ENCODE peak calls at places on chromosomes 1 and 21, in four cellular contexts. B is prostate gland, A is NCI-H1436, T is transverse colon. P is an unnamed sample.

GRCh38 chr1:54926955-54927354 is 40.0 kb upstream of the DHCR24 start:
- DNase-seq in B (no peak), A (no peak), T (no peak), P (no peak)

GRCh38 chr1:19532519-19532918 is 47.2 kb upstream of the CAPZB start:
- DNase-seq in B (no peak), A (no peak), T (no peak), P (no peak)

GRCh38 chr1:145689922-145690321 is 17.2 kb downstream of the PDZK1 start:
- DNase-seq in B (no peak), A (no peak), T (no peak), P (no peak)

GRCh38 chr21:45975017-45975595 is 6.5 kb upstream of the COL6A1 start:
- DNase-seq in B (no peak), A (no peak), T (peak), P (peak)

GRCh38 chr1:89607156-89607555 is 25.8 kb upstream of the LRRC8C start:
- DNase-seq in B (no peak), A (no peak), T (no peak), P (no peak)

GRCh38 chr1:10889628-10890353 is 93.3 kb upstream of the CASZ1 start:
- DNase-seq in B (no peak), A (no peak), T (no peak), P (no peak)

GRCh38 chr1:206518743-206519142 is 11.4 kb downstream of the RASSF5 start:
- DNase-seq in B (no peak), A (no peak), T (no peak), P (no peak)

GRCh38 chr1:204888294-204888693 is 17.6 kb downstream of the NFASC start:
- DNase-seq in B (no peak), A (no peak), T (no peak), P (no peak)

GRCh38 chr1:1778827-1779675 is 781 bp upstream of the NADK start:
- DNase-seq in B (peak), A (peak), T (peak), P (peak)

GRCh38 chr21:42734323-42734971 is 81.0 kb downstream of the PDE9A start:
- DNase-seq in B (no peak), A (no peak), T (peak), P (no peak)

GRCh38 chr1:16119504-16119903 is 36.4 kb downstream of the EPHA2 start:
- DNase-seq in B (no peak), A (no peak), T (no peak), P (no peak)

GRCh38 chr21:36059823-36060158 is 535 bp downstream of the SETD4 start:
- DNase-seq in B (peak), A (no peak), T (peak), P (no peak)

GRCh38 chr1:109516872-109517271 is 7.3 kb upstream of the AMIGO1 start:
- DNase-seq in B (no peak), A (no peak), T (peak), P (peak)

GRCh38 chr1:112715264-112716053 is at the start of gene PPM1J:
- DNase-seq in B (peak), A (peak), T (peak), P (peak)

GRCh38 chr1:244030481-244031040 is 20.5 kb upstream of the ZBTB18 start:
- DNase-seq in B (no peak), A (no peak), T (no peak), P (no peak)